ENCODE peak calls at places on chromosome 17, in five cellular contexts. H is M059J; P is CD8-positive, alpha-beta memory T cell; B is OCI-LY7; D is activated naive CD4-positive, alpha-beta T cell. A is an unnamed sample.
A peak's percentile ranks its signal among the peaks of the same experiment; 100 is the strongest.

GRCh38 chr17:44086364-44087311 is 16.1 kb downstream of the G6PC3 start:
- DNase-seq in H (peak; percentile 94), P (no peak), B (no peak), D (no peak), A (no peak)

GRCh38 chr17:17729620-17730249 is 48.5 kb downstream of the RAI1 start:
- DNase-seq in H (no peak), P (peak; percentile 34), B (peak; percentile 71), D (peak; percentile 35), A (peak; percentile 50)

GRCh38 chr17:77674358-77674757 is 284.1 kb upstream of the TNRC6C start:
- DNase-seq in H (no peak), P (no peak), B (no peak), D (no peak), A (no peak)

GRCh38 chr17:76384987-76385891 is 830 bp downstream of the SPHK1 start:
- DNase-seq in H (peak; percentile 82), P (peak; percentile 38), B (no peak), D (no peak), A (no peak)

GRCh38 chr17:65039349-65039988 is 17.1 kb downstream of the GNA13 start:
- DNase-seq in H (no peak), P (no peak), B (peak; percentile 72), D (no peak), A (no peak)

GRCh38 chr17:2343421-2343820 is 6.1 kb downstream of the SGSM2 start:
- DNase-seq in H (peak; percentile 38), P (no peak), B (no peak), D (no peak), A (no peak)

GRCh38 chr17:17887752-17888304 is 51.0 kb upstream of the SREBF1 start:
- DNase-seq in H (no peak), P (no peak), B (no peak), D (no peak), A (no peak)

GRCh38 chr17:18040287-18040858 is 1.2 kb downstream of the GID4 start:
- DNase-seq in H (no peak), P (no peak), B (peak; percentile 12), D (no peak), A (no peak)

GRCh38 chr17:67491678-67492019 is 114.6 kb downstream of the PITPNC1 start:
- DNase-seq in H (no peak), P (no peak), B (no peak), D (no peak), A (no peak)

GRCh38 chr17:40091691-40092397 is 8.5 kb downstream of the NR1D1 start:
- DNase-seq in H (peak; percentile 31), P (no peak), B (no peak), D (no peak), A (no peak)

GRCh38 chr17:80678621-80679020 is 134.0 kb downstream of the RPTOR start:
- DNase-seq in H (peak; percentile 92), P (no peak), B (no peak), D (no peak), A (peak; percentile 39)

GRCh38 chr17:33292981-33293867 is at the start of gene ASIC2:
- DNase-seq in H (no peak), P (no peak), B (no peak), D (no peak), A (no peak)

GRCh38 chr17:38733315-38734234 is 3.4 kb downstream of the CISD3 start:
- DNase-seq in H (peak; percentile 38), P (no peak), B (peak; percentile 78), D (no peak), A (no peak)

GRCh38 chr17:82226170-82226808 is 2.6 kb upstream of the SLC16A3 start:
- DNase-seq in H (no peak), P (no peak), B (no peak), D (no peak), A (no peak)

GRCh38 chr17:48522031-48522593 is 8.7 kb downstream of the HOXB1 start:
- DNase-seq in H (peak; percentile 57), P (no peak), B (no peak), D (no peak), A (no peak)

GRCh38 chr17:45405250-45406086 is 27.2 kb downstream of the ARHGAP27 start:
- DNase-seq in H (no peak), P (no peak), B (peak; percentile 32), D (no peak), A (no peak)

GRCh38 chr17:76752006-76752405 is 14.1 kb downstream of the MFSD11 start:
- DNase-seq in H (no peak), P (no peak), B (peak; percentile 84), D (no peak), A (no peak)

GRCh38 chr17:37770631-37771518 is 26.0 kb upstream of the HNF1B start:
- DNase-seq in H (peak; percentile 61), P (no peak), B (peak; percentile 6), D (no peak), A (peak; percentile 6)

GRCh38 chr17:18966831-18967624 is 15.1 kb downstream of the SLC5A10 start:
- DNase-seq in H (peak; percentile 41), P (no peak), B (no peak), D (no peak), A (no peak)

GRCh38 chr17:31452101-31452500 is 60.6 kb downstream of the RAB11FIP4 start:
- DNase-seq in H (no peak), P (no peak), B (no peak), D (no peak), A (no peak)

GRCh38 chr17:34997355-34997862 is 17.1 kb downstream of the LIG3 start:
- DNase-seq in H (no peak), P (no peak), B (no peak), D (no peak), A (no peak)

GRCh38 chr17:45073414-45074070 is 12.4 kb downstream of the NMT1 start:
- DNase-seq in H (no peak), P (no peak), B (no peak), D (no peak), A (no peak)

GRCh38 chr17:76530489-76530814 is 7.1 kb downstream of the CYGB start:
- DNase-seq in H (peak; percentile 67), P (no peak), B (no peak), D (no peak), A (no peak)

GRCh38 chr17:80652751-80653330 is 108.2 kb downstream of the RPTOR start:
- DNase-seq in H (peak; percentile 31), P (no peak), B (no peak), D (no peak), A (no peak)

GRCh38 chr17:67469208-67469980 is 92.3 kb downstream of the PITPNC1 start:
- DNase-seq in H (peak; percentile 11), P (no peak), B (no peak), D (peak; percentile 43), A (no peak)

GRCh38 chr17:63841350-63842172 is 924 bp downstream of the SMARCD2 start:
- DNase-seq in H (peak; percentile 52), P (no peak), B (peak; percentile 61), D (no peak), A (peak; percentile 58)

GRCh38 chr17:48460055-48460454 is 30.0 kb upstream of the SKAP1 start:
- DNase-seq in H (no peak), P (no peak), B (no peak), D (no peak), A (no peak)

GRCh38 chr17:73359987-73360410 is 48.2 kb upstream of the CDC42EP4 start:
- DNase-seq in H (peak; percentile 24), P (no peak), B (no peak), D (no peak), A (no peak)

GRCh38 chr17:17159571-17159970 is 46.6 kb downstream of the PLD6 start:
- DNase-seq in H (no peak), P (no peak), B (no peak), D (no peak), A (no peak)

GRCh38 chr17:52762147-52762793 is 603.8 kb upstream of the CA10 start:
- DNase-seq in H (peak; percentile 10), P (no peak), B (no peak), D (no peak), A (no peak)

GRCh38 chr17:58332720-58333395 is 4.3 kb upstream of the TSPOAP1 start:
- DNase-seq in H (no peak), P (no peak), B (peak; percentile 90), D (no peak), A (no peak)

GRCh38 chr17:31390748-31391495 is 553 bp upstream of the RAB11FIP4 start:
- DNase-seq in H (no peak), P (no peak), B (no peak), D (no peak), A (no peak)

GRCh38 chr17:45992904-45993303 is 6.1 kb upstream of the STH start:
- DNase-seq in H (no peak), P (no peak), B (no peak), D (no peak), A (no peak)

GRCh38 chr17:54901230-54901847 is 687 bp downstream of the TOM1L1 start:
- DNase-seq in H (peak; percentile 33), P (no peak), B (no peak), D (no peak), A (no peak)

GRCh38 chr17:71472809-71473789 is 647.7 kb upstream of the SOX9 start:
- DNase-seq in H (peak; percentile 67), P (no peak), B (peak; percentile 74), D (no peak), A (peak; percentile 69)

GRCh38 chr17:77458202-77459017 is 317.6 kb downstream of the SEC14L1 start:
- DNase-seq in H (no peak), P (no peak), B (no peak), D (no peak), A (no peak)

GRCh38 chr17:79414520-79415065 is 196.3 kb downstream of the RBFOX3 start:
- DNase-seq in H (no peak), P (no peak), B (no peak), D (no peak), A (no peak)

A was measured in pons.